ENCODE peak calls at places on chromosomes 13 and 19, in five cellular contexts. S is SK-N-SH, Z is HepG2, H is GM12878, Q is K562. J is an unnamed sample.

GRCh38 chr13:48138270-48138669 is 43.4 kb upstream of the MED4 start:
- DNase-seq in S (no peak), H (no peak), Q (no peak), Z (no peak), J (no peak)

GRCh38 chr13:59126474-59126873 is 1037.3 kb downstream of the DIAPH3 start:
- DNase-seq in H (no peak), S (no peak), Z (no peak), Q (no peak), J (no peak)

GRCh38 chr19:52140077-52140710 is 456 bp upstream of the ZNF616 start:
- DNase-seq in S (no peak), Q (no peak), Z (peak; percentile 54), H (no peak), J (no peak)

GRCh38 chr13:109919715-109920375 is 133.5 kb upstream of the IRS2 start:
- DNase-seq in Q (no peak), S (no peak), Z (no peak), H (no peak), J (peak; percentile 34)

GRCh38 chr13:86135856-86136255 is 336.6 kb upstream of the SLITRK6 start:
- DNase-seq in Z (no peak), H (no peak), Q (no peak), S (no peak), J (no peak)

GRCh38 chr13:60572003-60572792 is 175.2 kb downstream of the TDRD3 start:
- DNase-seq in S (no peak), Q (no peak), H (no peak), Z (peak; percentile 83), J (peak; percentile 85)

GRCh38 chr13:113535381-113535781 is 44.9 kb upstream of the DCUN1D2 start:
- DNase-seq in Z (no peak), H (no peak), Q (no peak), S (no peak), J (no peak)

GRCh38 chr13:93146584-93147292 is 79.9 kb upstream of the GPC6 start:
- DNase-seq in Q (no peak), H (no peak), S (no peak), Z (no peak), J (peak; percentile 90)

GRCh38 chr19:48510421-48511268 is 990 bp downstream of the LMTK3 start:
- DNase-seq in Q (peak; percentile 77), S (peak; percentile 80), Z (no peak), H (no peak), J (peak; percentile 39)

GRCh38 chr19:10713317-10713716 is 4.6 kb upstream of the DNM2 start:
- DNase-seq in S (no peak), Q (no peak), Z (no peak), H (no peak), J (no peak)

GRCh38 chr13:44160549-44161278 is 212.9 kb upstream of the SERP2 start:
- DNase-seq in Q (no peak), S (no peak), Z (no peak), H (no peak), J (peak; percentile 15)

GRCh38 chr13:31862828-31863227 is 123.5 kb downstream of the RXFP2 start:
- DNase-seq in Q (no peak), H (no peak), Z (no peak), S (no peak), J (no peak)

GRCh38 chr19:18915639-18916038 is 3.5 kb downstream of the COPE start:
- DNase-seq in S (peak; percentile 80), H (no peak), Q (no peak), Z (peak; percentile 54), J (peak; percentile 30)

GRCh38 chr13:59472134-59472533 is 691.6 kb downstream of the DIAPH3 start:
- DNase-seq in H (no peak), S (no peak), Z (no peak), Q (no peak), J (peak; percentile 61)

GRCh38 chr19:20077791-20078463 is at the start of gene ZNF90:
- DNase-seq in S (peak; percentile 87), Q (peak; percentile 57), H (peak; percentile 11), Z (peak; percentile 88), J (peak; percentile 93)

GRCh38 chr13:92074658-92075057 is 676.2 kb downstream of the GPC5 start:
- DNase-seq in S (peak; percentile 14), Z (peak; percentile 28), Q (peak; percentile 1), H (no peak), J (no peak)

DNA sequence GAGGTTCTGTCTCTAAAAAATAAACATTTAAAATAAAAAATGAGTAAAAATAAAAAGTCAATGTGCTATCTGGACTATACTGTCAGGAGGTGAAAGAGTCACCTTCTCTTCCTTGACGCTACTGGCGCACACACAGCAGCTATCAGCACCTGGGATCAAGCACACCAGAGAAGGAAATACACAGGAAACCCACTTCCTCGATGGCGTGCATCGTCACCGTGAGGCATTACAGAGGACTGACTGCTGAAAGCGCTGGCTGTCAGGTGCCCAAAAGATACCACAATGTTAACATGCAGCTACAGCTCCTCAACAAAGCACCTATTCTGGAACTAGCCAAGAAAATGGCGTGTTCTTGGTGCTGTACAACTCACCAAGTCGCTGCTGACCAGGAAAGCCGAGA is 6.1 kb downstream of the SLC35E1 start:
- DNase-seq in S (no peak), Q (no peak), Z (no peak), H (no peak), J (no peak)
- TF ChIP-seq MXI1 in S (no peak), Q (no peak), Z (no peak), H (no peak), J (no peak)

GRCh38 chr13:96984061-96984508 is 10.2 kb downstream of the OXGR1 start:
- DNase-seq in S (peak; percentile 57), H (peak; percentile 9), Q (peak; percentile 8), Z (no peak), J (no peak)
- TF ChIP-seq MXI1 in S (no peak), H (no peak), Q (no peak), Z (no peak), J (no peak)

DNA sequence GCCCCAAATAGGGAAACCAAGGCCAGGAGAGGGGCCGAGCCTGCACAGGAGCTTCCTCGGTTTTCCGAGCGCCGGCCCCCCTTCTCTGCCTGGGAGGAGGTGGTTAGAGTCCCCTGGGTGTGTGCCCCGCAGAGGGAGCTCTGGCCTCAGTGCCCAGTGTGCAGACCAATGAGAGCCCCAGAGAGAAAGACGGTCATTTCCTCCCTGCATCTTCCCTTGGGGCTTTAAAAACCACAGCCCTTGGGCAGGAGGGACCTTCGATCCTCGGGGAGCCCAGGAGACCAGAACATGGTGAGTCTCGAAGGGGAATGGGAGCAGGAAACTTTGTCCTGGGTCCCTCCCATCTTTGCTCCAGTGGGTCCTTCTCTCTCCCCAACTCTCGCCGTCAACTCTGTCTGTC is at the start of gene C5AR1:
- DNase-seq in H (no peak), Q (no peak), S (no peak), Z (no peak), J (no peak)
- TF ChIP-seq MXI1 in H (no peak), Q (no peak), S (no peak), Z (no peak), J (no peak)

GRCh38 chr13:33870046-33870668 is 52.2 kb downstream of the RFC3 start:
- DNase-seq in S (no peak), H (no peak), Q (no peak), Z (no peak), J (no peak)
- TF ChIP-seq MXI1 in S (no peak), H (no peak), Q (no peak), Z (no peak), J (no peak)

GRCh38 chr19:6402834-6403608 is 10.1 kb upstream of the GTF2F1 start:
- DNase-seq in H (no peak), Z (peak; percentile 58), Q (no peak), S (no peak), J (peak; percentile 52)
- TF ChIP-seq MXI1 in H (no peak), Z (peak; percentile 52), Q (no peak), S (no peak), J (no peak)

GRCh38 chr13:106589716-106590115 is 21.8 kb upstream of the ARGLU1 start:
- DNase-seq in Q (no peak), S (no peak), H (no peak), Z (no peak), J (peak; percentile 52)

GRCh38 chr13:106591299-106591698 is 23.4 kb upstream of the ARGLU1 start:
- DNase-seq in Z (peak; percentile 66), H (no peak), Q (no peak), S (no peak), J (no peak)

GRCh38 chr13:106586764-106587163 is 18.8 kb upstream of the ARGLU1 start:
- DNase-seq in Q (no peak), H (no peak), Z (no peak), S (no peak), J (no peak)

GRCh38 chr13:106588367-106588766 is 20.4 kb upstream of the ARGLU1 start:
- DNase-seq in S (no peak), Z (no peak), Q (no peak), H (no peak), J (no peak)

GRCh38 chr13:106587787-106588186 is 19.9 kb upstream of the ARGLU1 start:
- DNase-seq in H (no peak), Q (no peak), Z (peak; percentile 24), S (no peak), J (no peak)
- TF ChIP-seq MXI1 in H (no peak), Q (no peak), Z (no peak), S (no peak), J (no peak)

DNA sequence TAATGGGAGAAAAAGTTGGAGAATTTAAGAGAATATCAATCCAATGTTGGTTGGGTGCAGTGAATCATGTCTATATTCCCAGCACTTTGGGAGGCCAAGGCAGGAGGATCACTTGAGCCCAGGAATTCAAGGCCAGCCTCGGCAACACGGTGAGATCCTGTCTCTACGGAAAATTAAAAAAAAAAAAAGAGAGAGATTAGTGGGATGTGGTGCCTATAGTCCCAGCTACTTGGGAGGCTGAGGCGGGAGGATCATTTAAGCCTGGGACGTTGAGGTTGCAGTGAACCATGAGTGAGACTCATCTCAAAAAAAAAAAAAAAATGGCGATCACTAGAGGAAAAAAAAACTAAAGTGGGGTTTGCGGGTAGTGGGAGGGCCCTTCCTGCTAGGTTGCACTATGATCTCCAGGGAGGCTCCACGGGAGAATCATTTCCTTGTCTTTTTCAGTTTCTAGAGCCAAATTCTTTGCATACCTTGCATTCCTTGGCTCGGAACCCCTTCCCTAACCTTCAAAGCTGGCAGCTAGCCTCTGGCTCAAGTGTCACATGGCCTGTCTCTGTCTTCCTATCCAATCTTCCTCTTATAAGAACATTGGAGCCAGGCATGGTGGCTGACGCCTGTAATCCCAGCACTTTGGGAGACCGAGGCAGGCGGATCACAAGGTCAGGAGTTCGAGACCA is 5.8 kb upstream of the ERCC2 start:
- DNase-seq in Z (peak; percentile 91), H (no peak), Q (no peak), S (peak; percentile 10), J (peak; percentile 94)
- TF ChIP-seq MXI1 in Z (no peak), H (no peak), Q (no peak), S (no peak), J (no peak)